ENCODE peak calls at places on chromosomes 11 and 22, in seven cellular contexts. S is AG09309, O is Peyer's patch, V is CD14-positive monocyte, D is mucosa of descending colon, B is AG10803, G is A673. H is an unnamed sample.

GRCh38 chr22:24424001-24424900 is 3.1 kb upstream of the ADORA2A start:
- DNase-seq in S (no peak), O (no peak), V (no peak), D (peak), B (no peak), G (no peak), H (peak)

GRCh38 chr11:11391796-11392195 is 38.7 kb upstream of the CSNK2A3 start:
- DNase-seq in S (peak), O (no peak), V (no peak), D (peak), B (peak), G (peak), H (no peak)

GRCh38 chr22:19679476-19680099 is 34.7 kb upstream of the SEPTIN5 start:
- DNase-seq in S (no peak), O (no peak), V (no peak), D (peak), B (peak), G (peak), H (peak)

GRCh38 chr11:2459796-2460531 is 15.2 kb downstream of the KCNQ1 start:
- DNase-seq in S (no peak), O (peak), V (no peak), D (peak), B (no peak), G (no peak), H (no peak)

GRCh38 chr11:110529043-110529442 is 99.3 kb downstream of the FDX1 start:
- DNase-seq in S (no peak), O (no peak), V (no peak), D (no peak), B (peak), G (peak), H (no peak)

GRCh38 chr11:129117595-129118350 is 74.4 kb downstream of the ARHGAP32 start:
- DNase-seq in S (peak), O (no peak), V (no peak), D (no peak), B (peak), G (peak), H (no peak)

GRCh38 chr22:44672632-44673031 is 29.4 kb upstream of the PRR5 start:
- DNase-seq in S (no peak), O (no peak), V (no peak), D (peak), B (no peak), G (no peak), H (peak)

GRCh38 chr11:126140932-126141291 is 70.5 kb downstream of the RPUSD4 start:
- DNase-seq in S (no peak), O (no peak), V (no peak), D (peak), B (peak), G (peak), H (peak)

GRCh38 chr11:58334708-58335107 is 24.2 kb downstream of the OR5B17 start:
- DNase-seq in S (peak), O (no peak), V (no peak), D (no peak), B (peak), G (peak), H (no peak)

GRCh38 chr11:2693851-2694261 is 5.9 kb downstream of the KCNQ1OT1 start:
- DNase-seq in S (no peak), O (no peak), V (peak), D (no peak), B (no peak), G (no peak), H (peak)

GRCh38 chr11:63866211-63866610 is 27.3 kb downstream of the MARK2 start:
- DNase-seq in S (no peak), O (peak), V (no peak), D (peak), B (peak), G (peak), H (no peak)
- TF ChIP-seq CTCF in S (no peak), O (no peak), V (no peak), D (no peak), B (no peak), G (no peak), H (no peak)

DNA sequence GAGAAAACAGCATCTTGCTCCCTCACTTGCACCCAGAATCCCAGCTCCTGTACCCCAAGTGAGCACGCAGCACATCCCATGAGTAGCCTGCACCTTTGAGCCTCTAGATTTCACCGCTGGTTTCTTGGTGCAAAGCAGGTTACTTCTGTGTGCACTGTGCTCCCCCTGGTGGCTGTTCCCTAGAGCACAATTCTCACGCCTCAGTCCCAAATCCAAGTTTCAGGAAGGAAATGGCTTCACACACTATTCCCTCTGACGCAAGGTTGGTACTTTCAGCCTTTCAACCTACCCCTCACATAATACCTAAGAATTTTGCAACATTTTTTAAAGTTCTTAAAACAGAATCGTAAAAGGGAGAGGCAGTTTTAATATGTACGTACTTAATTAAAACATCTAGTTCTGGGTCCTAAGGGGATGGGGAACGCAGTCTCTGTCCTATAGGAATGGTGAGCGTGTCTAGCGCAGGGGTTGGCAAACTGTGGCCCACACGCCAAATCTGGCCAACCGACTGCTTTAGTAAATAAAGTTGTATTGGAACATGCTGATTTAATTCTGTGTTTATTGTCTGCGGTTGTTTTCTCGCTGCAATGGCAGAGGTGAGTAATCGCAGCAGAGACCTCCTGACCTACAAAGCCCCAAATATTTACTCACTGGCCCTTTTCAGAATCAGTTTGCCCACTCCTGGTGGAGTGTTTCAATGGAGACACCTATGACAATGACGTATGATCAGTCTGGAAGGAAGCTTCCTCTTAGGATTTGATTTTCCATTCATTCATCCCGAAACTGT is 27.5 kb downstream of the DHCR7 start:
- DNase-seq in S (no peak), O (peak), V (no peak), D (peak), B (peak), G (peak), H (no peak)
- TF ChIP-seq CTCF in S (peak), O (peak), V (peak), D (peak), B (peak), G (peak), H (peak)

GRCh38 chr22:50000587-50001387 is 11.8 kb downstream of the IL17REL start:
- DNase-seq in S (no peak), O (no peak), V (no peak), D (no peak), B (no peak), G (no peak), H (no peak)

GRCh38 chr22:49999901-50000586 is 12.5 kb downstream of the IL17REL start:
- DNase-seq in S (no peak), O (no peak), V (no peak), D (no peak), B (no peak), G (no peak), H (peak)

GRCh38 chr22:49999063-49999900 is 13.3 kb downstream of the IL17REL start:
- DNase-seq in S (no peak), O (no peak), V (no peak), D (peak), B (no peak), G (no peak), H (peak)

GRCh38 chr22:50002791-50003190 is 9.8 kb downstream of the IL17REL start:
- DNase-seq in S (no peak), O (no peak), V (no peak), D (no peak), B (peak), G (no peak), H (peak)

GRCh38 chr22:50001388-50002231 is 11.0 kb downstream of the IL17REL start:
- DNase-seq in S (no peak), O (no peak), V (no peak), D (no peak), B (no peak), G (peak), H (peak)
- TF ChIP-seq CTCF in S (no peak), O (no peak), V (no peak), D (no peak), B (no peak), G (no peak), H (peak)

DNA sequence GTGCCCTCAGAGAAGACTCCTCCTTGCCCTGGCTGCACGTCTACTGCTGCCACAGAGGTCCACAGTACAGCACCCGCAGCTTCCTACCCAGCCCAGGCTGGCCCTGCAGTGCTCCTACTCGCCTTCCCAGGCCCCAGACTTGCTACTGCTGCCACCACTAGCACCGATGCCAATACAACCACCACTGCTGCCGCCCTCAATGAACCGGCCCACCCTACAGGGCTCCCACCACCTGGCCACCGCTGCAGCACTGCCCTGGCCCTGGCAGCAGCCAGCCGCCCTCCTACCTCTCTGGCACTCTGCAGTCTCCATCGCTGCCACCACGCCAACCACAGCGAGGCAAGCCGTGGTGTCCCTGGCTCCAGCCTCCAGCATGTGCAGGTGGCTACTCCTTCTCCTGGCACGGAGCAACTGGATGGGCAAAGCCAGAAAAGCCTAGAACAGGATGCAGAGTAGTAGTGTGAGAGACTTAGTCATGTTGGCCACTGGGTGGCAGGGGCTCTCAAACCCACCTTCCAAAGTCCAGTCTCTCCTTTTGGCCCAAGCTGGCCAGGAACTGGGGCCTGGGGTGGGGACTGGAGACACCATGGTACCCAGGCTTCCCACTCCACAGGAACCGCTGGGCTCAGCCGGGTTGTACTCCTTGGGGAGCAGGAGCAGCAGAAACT is 39.4 kb downstream of the C22orf42 start:
- DNase-seq in S (no peak), O (no peak), V (no peak), D (no peak), B (no peak), G (no peak), H (no peak)
- TF ChIP-seq CTCF in S (peak), O (no peak), V (no peak), D (no peak), B (no peak), G (peak), H (no peak)

GRCh38 chr11:118673361-118674093 is 5.9 kb downstream of the TREH start:
- DNase-seq in S (no peak), O (no peak), V (no peak), D (no peak), B (no peak), G (no peak), H (no peak)

GRCh38 chr11:118670063-118670462 is 9.4 kb downstream of the TREH start:
- DNase-seq in S (no peak), O (no peak), V (no peak), D (no peak), B (no peak), G (no peak), H (no peak)

GRCh38 chr11:118674094-118674460 is 5.4 kb downstream of the TREH start:
- DNase-seq in S (no peak), O (no peak), V (no peak), D (no peak), B (no peak), G (no peak), H (no peak)

GRCh38 chr11:118671254-118671653 is 8.2 kb downstream of the TREH start:
- DNase-seq in S (no peak), O (no peak), V (no peak), D (no peak), B (no peak), G (no peak), H (no peak)

GRCh38 chr11:118672865-118673264 is 6.6 kb downstream of the TREH start:
- DNase-seq in S (no peak), O (no peak), V (no peak), D (no peak), B (no peak), G (peak), H (no peak)
- TF ChIP-seq CTCF in S (peak), O (no peak), V (peak), D (no peak), B (peak), G (peak), H (peak)

GRCh38 chr11:61338783-61339489 is 5.9 kb downstream of the TKFC start:
- DNase-seq in S (no peak), O (no peak), V (no peak), D (no peak), B (no peak), G (no peak), H (no peak)
- TF ChIP-seq CTCF in S (no peak), O (no peak), V (no peak), D (no peak), B (no peak), G (no peak), H (no peak)

GRCh38 chr11:61603667-61604066 is 22.8 kb upstream of the SYT7 start:
- DNase-seq in S (no peak), O (no peak), V (no peak), D (no peak), B (no peak), G (no peak), H (no peak)

GRCh38 chr11:61598886-61599868 is 18.3 kb upstream of the SYT7 start:
- DNase-seq in S (no peak), O (no peak), V (no peak), D (no peak), B (peak), G (no peak), H (no peak)

GRCh38 chr11:61599968-61600710 is 19.3 kb upstream of the SYT7 start:
- DNase-seq in S (no peak), O (no peak), V (no peak), D (no peak), B (no peak), G (no peak), H (no peak)

GRCh38 chr11:61602775-61603569 is 22.1 kb upstream of the SYT7 start:
- DNase-seq in S (peak), O (no peak), V (no peak), D (peak), B (peak), G (peak), H (no peak)

GRCh38 chr11:61601512-61601911 is 20.6 kb upstream of the SYT7 start:
- DNase-seq in S (no peak), O (no peak), V (no peak), D (peak), B (no peak), G (no peak), H (no peak)
- TF ChIP-seq CTCF in S (no peak), O (no peak), V (no peak), D (no peak), B (no peak), G (no peak), H (no peak)

GRCh38 chr11:117096140-117096972 is 1.9 kb downstream of the SIK3 start:
- DNase-seq in S (no peak), O (peak), V (no peak), D (no peak), B (no peak), G (peak), H (no peak)
- TF ChIP-seq CTCF in S (no peak), O (no peak), V (no peak), D (no peak), B (peak), G (no peak), H (no peak)

H was measured in chondrocyte.